ENCODE peak calls at places on chromosomes 12 and 14, in five cellular contexts. A is HepG2, F is GM12878, J is mammary epithelial cell, I is astrocyte. B is an unnamed sample.
A peak's percentile ranks its signal among the peaks of the same experiment; 100 is the strongest.

GRCh38 chr14:54168489-54168888 is 211.9 kb upstream of the BMP4 start:
- DNase-seq in I (no peak), J (peak; percentile 79), F (no peak), A (no peak), B (no peak)

GRCh38 chr14:73787760-73788508 is 63.7 kb upstream of the PTGR2 start:
- DNase-seq in A (no peak), F (no peak), J (peak; percentile 56), I (peak; percentile 34), B (no peak)

GRCh38 chr14:91367173-91368171 is 50.1 kb downstream of the CCDC88C start:
- DNase-seq in F (peak; percentile 82), J (peak; percentile 95), A (no peak), I (peak; percentile 97), B (no peak)

GRCh38 chr12:68113644-68114043 is 45.9 kb downstream of the IFNG start:
- DNase-seq in J (no peak), I (no peak), F (no peak), A (no peak), B (peak; percentile 22)

GRCh38 chr12:127761880-127762279 is 505.1 kb upstream of the TMEM132C start:
- DNase-seq in F (no peak), I (no peak), J (no peak), A (no peak), B (no peak)

GRCh38 chr14:101980700-101981099 is 16.3 kb downstream of the DYNC1H1 start:
- DNase-seq in I (peak; percentile 99), A (peak; percentile 35), F (peak; percentile 77), J (peak; percentile 98), B (peak; percentile 73)

GRCh38 chr14:89466460-89466859 is 49.4 kb upstream of the FOXN3 start:
- DNase-seq in F (no peak), J (no peak), A (no peak), I (no peak), B (no peak)

GRCh38 chr14:53858344-53858682 is 98.3 kb downstream of the BMP4 start:
- DNase-seq in F (no peak), A (peak; percentile 37), I (no peak), J (no peak), B (no peak)

GRCh38 chr12:101847325-101847724 is 16.6 kb upstream of the GNPTAB start:
- DNase-seq in A (no peak), F (no peak), J (no peak), I (no peak), B (no peak)

GRCh38 chr14:54676822-54677708 is 110.1 kb downstream of the SAMD4A start:
- DNase-seq in A (no peak), F (no peak), J (peak; percentile 93), I (peak; percentile 99), B (peak; percentile 75)

GRCh38 chr14:31881531-31882310 is 195.4 kb upstream of the ARHGAP5 start:
- DNase-seq in F (no peak), J (peak; percentile 43), A (no peak), I (peak; percentile 26), B (no peak)

GRCh38 chr14:100692256-100692655 is 34.4 kb upstream of the DLK1 start:
- DNase-seq in F (no peak), J (no peak), A (no peak), I (no peak), B (no peak)

GRCh38 chr14:54927551-54927950 is 24.9 kb upstream of the GCH1 start:
- DNase-seq in I (no peak), F (no peak), A (no peak), J (no peak), B (no peak)

GRCh38 chr12:2057041-2057792 is 4.4 kb downstream of the CACNA1C start:
- DNase-seq in J (peak; percentile 14), A (peak; percentile 56), F (no peak), I (no peak), B (peak; percentile 34)

GRCh38 chr12:40963761-40964160 is 224.4 kb upstream of the PDZRN4 start:
- DNase-seq in F (no peak), I (no peak), A (no peak), J (no peak), B (no peak)

GRCh38 chr14:101564444-101564776 is 3.1 kb downstream of the DIO3 start:
- DNase-seq in A (no peak), J (no peak), I (no peak), F (no peak), B (no peak)

GRCh38 chr14:20834899-20835298 is 32.3 kb upstream of the RNASE1 start:
- DNase-seq in A (no peak), I (no peak), F (no peak), J (no peak), B (no peak)

GRCh38 chr12:946212-946611 is 3.3 kb downstream of the RAD52 start:
- DNase-seq in F (peak; percentile 15), I (no peak), J (no peak), A (no peak), B (no peak)

GRCh38 chr14:50335989-50336391 is 23.9 kb downstream of the DMAC2L start:
- DNase-seq in A (no peak), I (peak; percentile 23), J (no peak), F (no peak), B (no peak)

GRCh38 chr14:35576260-35576659 is 42.3 kb downstream of the INSM2 start:
- DNase-seq in F (no peak), J (no peak), I (no peak), A (peak; percentile 82), B (no peak)

GRCh38 chr12:46554461-46554860 is 181.9 kb upstream of the SLC38A2 start:
- DNase-seq in A (no peak), I (no peak), J (no peak), F (no peak), B (no peak)

GRCh38 chr12:46555379-46555778 is 182.8 kb upstream of the SLC38A2 start:
- DNase-seq in A (no peak), I (peak; percentile 90), F (no peak), J (peak; percentile 83), B (no peak)

GRCh38 chr12:46556105-46556559 is 183.6 kb upstream of the SLC38A2 start:
- DNase-seq in I (peak; percentile 99), F (no peak), J (peak; percentile 89), A (peak; percentile 87), B (peak; percentile 84)

GRCh38 chr12:46553911-46554310 is 181.3 kb upstream of the SLC38A2 start:
- DNase-seq in A (no peak), I (peak; percentile 40), J (peak; percentile 20), F (no peak), B (no peak)

DNA sequence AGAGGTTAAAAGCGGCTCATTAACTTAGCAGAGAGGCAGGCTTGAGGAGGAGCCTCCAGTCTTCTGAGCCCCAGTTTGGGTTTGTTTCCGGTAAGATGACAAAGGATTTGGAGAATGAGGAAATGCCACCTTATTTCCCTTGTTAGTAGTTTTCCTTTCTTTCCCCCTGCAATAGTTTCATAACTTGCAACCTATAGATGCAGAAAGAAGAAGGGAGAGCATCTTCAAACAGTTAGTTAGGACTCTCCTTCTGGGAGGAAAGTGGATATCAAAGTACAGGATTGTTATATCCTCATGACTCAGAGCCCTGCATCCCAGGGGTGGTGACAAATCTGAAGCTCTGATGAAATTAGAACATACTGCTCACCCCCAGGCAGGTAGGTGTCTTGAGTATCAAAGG is 180.7 kb upstream of the SLC38A2 start:
- DNase-seq in I (peak; percentile 62), J (peak; percentile 93), F (no peak), A (peak; percentile 12), B (peak; percentile 96)
- H3K4me1 ChIP-seq in I (peaks cover 48% of the 10 kb centered on the region), J (peaks cover 91% of the 10 kb centered on the region), F (peaks cover 7% of the 10 kb centered on the region), A (peaks cover 11% of the 10 kb centered on the region), B (peaks cover 90% of the 10 kb centered on the region)

DNA sequence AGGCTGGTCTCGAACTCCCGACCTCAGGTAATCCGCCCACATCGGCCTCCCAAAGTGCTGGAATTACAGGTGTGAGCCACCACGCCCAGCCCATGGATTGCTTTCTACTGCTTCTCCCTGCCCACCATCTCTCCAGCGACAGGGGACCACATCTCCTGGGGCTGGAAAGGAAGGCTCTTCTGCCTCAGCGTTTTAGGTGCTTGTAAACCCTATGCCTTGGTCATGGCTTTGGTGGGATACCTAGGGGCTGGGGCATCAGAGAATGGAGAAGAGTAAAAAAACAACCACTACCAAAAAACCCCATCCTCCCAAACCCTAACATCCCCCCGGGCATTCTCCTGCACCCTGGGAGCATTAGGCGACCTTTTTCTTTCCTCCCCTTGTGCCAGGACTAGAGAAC is 1.1 kb upstream of the TMEM121 start:
- DNase-seq in A (no peak), I (no peak), F (no peak), J (no peak), B (no peak)
- H2AFZ ChIP-seq in A (no peak overlapping the region), I (no peak overlapping the region), F (no peak overlapping the region), J (peak overlapping the region; percentile 64), B (peak overlapping the region; percentile 54)

GRCh38 chr12:63949902-63950301 is 105.4 kb downstream of the SRGAP1 start:
- DNase-seq in F (no peak), I (no peak), J (peak; percentile 40), A (peak; percentile 81), B (no peak)
- H3K4me1 ChIP-seq in F (no peaks in the 10 kb centered on the region), I (peaks cover 4% of the 10 kb centered on the region), J (peaks cover 8% of the 10 kb centered on the region), A (peaks cover 33% of the 10 kb centered on the region), B (peaks cover 7% of the 10 kb centered on the region)

DNA sequence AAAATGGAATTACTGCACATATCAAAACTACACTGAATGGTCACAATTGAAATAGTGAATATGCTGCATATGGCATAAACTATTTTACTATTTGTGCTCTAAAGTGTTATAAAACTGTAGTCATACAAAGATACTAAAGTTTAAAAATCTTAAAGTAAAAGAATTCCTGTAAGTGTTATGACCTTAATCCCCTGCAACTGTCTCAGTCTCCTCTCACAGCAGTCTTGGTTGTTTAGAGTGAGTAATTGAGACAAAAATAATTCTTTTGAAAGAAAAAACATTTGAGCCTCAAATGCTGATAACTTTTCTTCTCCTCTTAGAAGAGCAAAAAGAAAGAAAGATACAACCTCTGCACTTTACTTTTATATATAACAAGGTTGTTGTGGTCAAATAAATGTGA is 99.9 kb downstream of the SYT1 start:
- DNase-seq in A (no peak), J (no peak), F (no peak), I (no peak), B (no peak)
- H2AFZ ChIP-seq in A (no peak overlapping the region), J (no peak overlapping the region), F (no peak overlapping the region), I (no peak overlapping the region), B (no peak overlapping the region)

DNA sequence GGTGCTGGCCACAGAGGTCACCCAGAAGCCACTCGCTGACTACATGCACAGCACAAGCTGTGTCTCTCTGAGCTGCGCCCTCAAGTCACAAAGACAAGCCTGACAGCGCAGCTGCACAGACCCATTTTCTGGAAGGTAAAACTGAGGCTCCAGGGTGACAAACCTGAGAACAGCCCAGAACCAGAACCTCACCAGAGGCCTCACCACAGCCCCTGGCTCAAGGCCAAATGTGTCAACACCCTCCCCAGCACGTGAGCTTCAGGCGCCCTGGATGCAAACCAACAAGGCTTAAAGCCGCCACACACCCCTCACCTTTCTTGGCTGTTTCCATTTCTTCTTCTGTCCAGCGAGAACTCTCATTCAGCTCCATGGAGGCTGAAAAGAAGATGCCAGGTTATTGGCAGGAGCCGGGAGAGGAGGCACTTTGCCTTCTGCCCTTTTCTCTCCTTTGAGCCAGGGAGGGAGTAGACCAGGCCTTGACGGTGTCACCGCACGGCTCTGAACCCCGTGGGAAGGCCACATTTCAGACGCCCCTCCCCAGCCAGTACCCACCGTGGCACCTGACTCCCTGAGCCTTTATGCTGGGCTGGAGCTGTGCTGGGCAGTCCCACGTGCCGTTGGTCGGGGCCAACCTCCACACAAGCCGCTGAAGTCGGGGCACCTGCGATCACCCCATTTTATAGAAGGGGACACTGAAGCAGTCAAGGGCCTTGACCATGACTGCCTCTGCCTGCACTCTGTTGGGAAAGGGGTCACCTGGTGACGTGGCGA is 103.1 kb downstream of the RFLNA start:
- DNase-seq in F (no peak), I (no peak), A (no peak), J (no peak), B (no peak)
- H3K4me1 ChIP-seq in F (peaks cover 6% of the 10 kb centered on the region), I (peaks cover 27% of the 10 kb centered on the region), A (no peaks in the 10 kb centered on the region), J (peaks cover 6% of the 10 kb centered on the region), B (peaks cover 17% of the 10 kb centered on the region)

DNA sequence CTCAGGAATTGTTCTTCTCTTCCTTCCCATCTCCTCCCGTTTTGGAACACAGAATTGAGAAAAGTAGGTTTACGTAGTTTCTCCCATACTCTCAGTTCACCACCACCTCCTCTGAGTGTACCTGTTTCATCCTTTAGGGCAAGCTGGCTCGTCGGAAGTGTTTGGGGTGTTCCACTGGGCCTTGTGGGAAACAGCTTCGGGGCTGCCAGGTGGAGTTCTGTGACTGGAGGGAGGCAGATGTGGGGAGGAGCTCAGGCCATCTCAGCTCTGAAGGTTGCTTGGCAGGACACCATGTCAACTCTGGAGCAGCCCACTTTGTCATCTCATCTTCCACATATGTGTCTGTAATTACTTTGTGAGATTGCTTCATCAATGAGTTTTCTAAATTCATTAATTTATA is 53.5 kb upstream of the RD3L start:
- DNase-seq in A (no peak), J (no peak), F (no peak), I (no peak), B (no peak)
- H2AFZ ChIP-seq in A (no peak overlapping the region), J (no peak overlapping the region), F (no peak overlapping the region), I (no peak overlapping the region), B (no peak overlapping the region)

B was measured in HCT116.